ENCODE peak calls at places on chromosome 5, in five cellular contexts. A is ovary, Q is glutamatergic neuron, D is endothelial cell, P is astrocyte of the spinal cord. Z is an unnamed sample.

GRCh38 chr5:108529381-108529780 is 147.5 kb upstream of the FBXL17 start:
- DNase-seq in A (no peak), Q (no peak), D (no peak), P (no peak), Z (no peak)

GRCh38 chr5:75108931-75109596 is 56.7 kb upstream of the GCNT4 start:
- DNase-seq in A (no peak), Q (no peak), D (no peak), P (no peak), Z (no peak)

GRCh38 chr5:122089614-122090013 is 11.6 kb upstream of the LOX start:
- DNase-seq in A (no peak), Q (no peak), D (no peak), P (peak), Z (no peak)

GRCh38 chr5:110478899-110479298 is 247.6 kb downstream of the TMEM232 start:
- DNase-seq in A (no peak), Q (no peak), D (no peak), P (peak), Z (no peak)

GRCh38 chr5:110475529-110475928 is 250.9 kb downstream of the TMEM232 start:
- DNase-seq in A (no peak), Q (no peak), D (no peak), P (no peak), Z (no peak)

GRCh38 chr5:158466196-158466595 is 607.3 kb upstream of the CLINT1 start:
- DNase-seq in A (no peak), Q (no peak), D (no peak), P (no peak), Z (no peak)

GRCh38 chr5:172832383-172833315 is 1.4 kb upstream of the ERGIC1 start:
- DNase-seq in A (no peak), Q (no peak), D (no peak), P (no peak), Z (no peak)

GRCh38 chr5:7808998-7809397 is 41.9 kb downstream of the CFAP90 start:
- DNase-seq in A (no peak), Q (no peak), D (no peak), P (no peak), Z (no peak)

GRCh38 chr5:141677415-141677814 is 4.6 kb downstream of the ARAP3 start:
- DNase-seq in A (no peak), Q (peak), D (peak), P (no peak), Z (peak)

GRCh38 chr5:10674582-10674981 is 86.5 kb downstream of the DAP start:
- DNase-seq in A (no peak), Q (no peak), D (no peak), P (no peak), Z (no peak)

DNA sequence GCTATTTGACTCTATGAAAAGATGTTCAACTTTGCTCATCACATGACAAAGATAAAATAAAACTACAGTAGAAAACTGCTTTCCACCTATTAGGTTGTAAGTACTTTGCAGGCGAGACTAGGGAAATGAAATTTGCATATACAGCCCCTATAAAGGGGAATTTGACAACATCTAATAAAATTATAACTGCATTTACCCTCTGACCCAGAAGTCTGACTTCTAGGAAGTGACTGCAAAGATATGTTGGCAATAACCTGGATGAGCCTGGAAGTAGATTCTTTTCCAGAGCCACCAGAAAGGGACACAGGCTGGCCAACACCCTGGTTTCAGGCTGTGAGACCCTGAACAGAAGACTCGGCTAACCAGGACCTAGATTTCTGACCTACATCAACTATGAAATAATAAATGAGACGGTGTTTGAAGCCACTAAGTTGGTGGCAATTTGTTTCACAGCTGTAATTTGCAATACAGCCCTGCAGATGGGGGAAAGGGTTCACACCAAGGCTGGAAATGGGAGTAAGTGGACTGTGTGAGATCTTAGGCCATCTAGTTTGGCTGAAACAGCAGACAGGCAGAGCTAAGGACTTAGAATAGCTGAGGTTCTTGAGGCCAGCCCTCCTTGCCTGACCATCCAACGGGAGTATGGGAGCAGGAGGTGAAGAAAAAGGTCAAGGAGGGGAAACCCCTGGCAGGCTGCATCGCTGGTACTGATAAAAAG is 106.6 kb downstream of the SIL1 start:
- DNase-seq in A (peak), Q (no peak), D (no peak), P (peak), Z (no peak)
- TF ChIP-seq CTCF in A (peak), Q (no peak), D (no peak), P (peak), Z (no peak)

DNA sequence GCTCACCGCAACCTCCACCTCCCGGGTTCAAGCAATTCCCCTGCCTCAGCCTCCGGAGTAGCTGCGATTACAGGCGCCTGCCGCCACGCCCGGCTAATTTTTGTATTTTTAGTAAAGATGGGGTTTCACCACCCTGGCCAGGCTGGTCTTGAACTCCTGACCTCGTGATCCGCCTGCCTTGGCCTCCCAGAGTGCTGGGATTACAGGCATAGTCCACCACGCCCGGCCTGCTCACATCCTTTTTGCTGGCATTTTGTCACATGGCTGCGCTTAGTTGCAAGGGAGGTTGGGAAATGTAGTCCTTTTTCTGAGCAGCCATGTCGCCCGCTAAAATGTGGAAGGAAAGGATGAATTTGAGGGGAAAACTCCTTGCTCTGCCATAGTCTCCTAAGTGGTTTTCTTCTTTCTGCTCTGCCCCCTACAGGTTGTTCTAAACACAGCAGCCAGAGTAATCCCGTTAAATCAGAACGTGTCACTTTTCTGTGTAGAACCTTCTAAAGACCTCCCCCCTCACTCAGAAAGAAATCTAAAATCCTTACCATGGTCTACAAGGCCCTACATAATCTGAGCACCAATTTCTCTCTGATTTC is 57.8 kb upstream of the HSPA9 start:
- DNase-seq in A (peak), Q (peak), D (peak), P (peak), Z (peak)
- TF ChIP-seq CTCF in A (no peak), Q (peak), D (peak), P (peak), Z (peak)

DNA sequence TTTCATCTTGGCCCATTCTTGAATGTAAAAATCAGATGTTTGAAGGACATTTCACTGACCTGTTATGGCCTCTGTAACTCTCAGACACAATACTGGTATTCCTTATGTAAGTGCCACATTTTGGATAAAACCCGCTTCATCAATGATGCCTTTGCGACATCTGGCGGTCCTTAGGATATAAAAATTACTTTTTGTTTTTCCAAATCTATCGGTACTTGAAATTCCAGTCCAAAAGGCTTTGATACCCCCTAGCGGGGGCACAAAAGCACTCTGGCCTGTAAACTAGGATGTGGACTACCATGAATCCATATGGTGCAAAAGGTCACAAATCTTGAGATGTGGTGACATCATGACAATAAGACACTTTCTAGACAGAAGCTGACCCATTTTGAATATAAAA is 291.8 kb downstream of the KIAA0825 start:
- DNase-seq in A (no peak), Q (no peak), D (no peak), P (no peak), Z (no peak)
- TF ChIP-seq CTCF in A (no peak), Q (no peak), D (no peak), P (peak), Z (no peak)

DNA sequence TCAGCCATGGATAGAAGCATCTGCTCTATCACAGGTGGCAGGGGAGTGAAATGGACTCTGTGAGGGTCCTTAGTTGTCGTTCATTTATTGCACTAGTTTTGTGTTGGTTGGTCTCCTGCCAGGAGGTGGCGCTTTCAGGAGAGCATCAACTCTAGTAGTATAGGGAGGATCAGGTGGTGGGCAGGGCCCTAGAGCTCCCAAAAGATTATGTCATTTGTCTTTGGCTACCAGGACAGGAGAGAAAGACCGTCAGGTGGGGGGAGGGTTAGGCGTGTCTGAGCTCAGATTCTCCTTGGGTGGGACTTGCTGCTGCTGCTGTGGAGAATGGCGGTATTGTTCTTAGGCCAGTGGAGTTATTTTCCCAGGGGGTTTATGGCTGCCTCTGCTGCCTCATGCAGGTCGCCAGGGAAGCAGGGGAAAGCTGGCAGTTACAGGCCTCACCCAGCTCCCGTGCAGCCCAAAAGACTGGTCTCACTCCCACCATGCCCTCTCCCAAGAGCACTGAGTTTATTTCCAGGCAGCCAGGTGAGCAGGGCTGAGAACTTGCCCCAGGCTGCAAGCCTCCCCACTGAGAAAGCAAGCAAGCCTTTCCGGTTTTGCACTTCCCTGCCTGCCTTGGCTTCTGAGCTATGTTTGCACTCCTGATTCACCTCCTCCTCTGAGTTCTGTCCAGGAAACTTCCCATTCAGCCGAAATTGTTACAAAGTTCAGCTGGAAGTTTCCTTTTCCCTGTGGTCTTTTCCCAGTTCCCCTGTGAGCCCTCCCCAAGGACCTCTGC is 317.3 kb downstream of the TAF11L14 start:
- DNase-seq in A (no peak), Q (peak), D (peak), P (no peak), Z (peak)
- TF ChIP-seq CTCF in A (no peak), Q (no peak), D (no peak), P (no peak), Z (peak)

GRCh38 chr5:57383093-57383861 is 99.3 kb downstream of the ACTBL2 start:
- DNase-seq in A (no peak), Q (no peak), D (no peak), P (peak), Z (no peak)
- TF ChIP-seq CTCF in A (no peak), Q (no peak), D (no peak), P (peak), Z (no peak)